ENCODE peak calls at places on chromosomes 1 and 21, in nine cellular contexts. One of them, this sample, is unnamed.

GRCh38 chr1:197774691-197775281 is 494 bp downstream of the DENND1B start:
- DNase-seq in heart right ventricle: peak
- DNase-seq in thoracic aorta: no peak
- DNase-seq in SJSA1: peak
- DNase-seq in neural progenitor cell: peak
- DNase-seq in HL-60: peak
- DNase-seq in GM12865: peak
- DNase-seq in IMR-90: peak
- DNase-seq in fibroblast of the aortic adventitia: peak
- DNase-seq in this sample: no peak

GRCh38 chr1:153945131-153945794 is 1.3 kb downstream of the DENND4B start:
- DNase-seq in heart right ventricle: peak
- DNase-seq in thoracic aorta: no peak
- DNase-seq in SJSA1: no peak
- DNase-seq in neural progenitor cell: peak
- DNase-seq in HL-60: peak
- DNase-seq in GM12865: peak
- DNase-seq in IMR-90: peak
- DNase-seq in fibroblast of the aortic adventitia: peak
- DNase-seq in this sample: no peak

GRCh38 chr1:58620259-58620658 is 43.2 kb upstream of the TACSTD2 start:
- DNase-seq in heart right ventricle: no peak
- DNase-seq in thoracic aorta: no peak
- DNase-seq in SJSA1: no peak
- DNase-seq in neural progenitor cell: peak
- DNase-seq in HL-60: no peak
- DNase-seq in GM12865: no peak
- DNase-seq in IMR-90: no peak
- DNase-seq in fibroblast of the aortic adventitia: no peak
- DNase-seq in this sample: no peak

GRCh38 chr1:112637257-112638108 is 17.9 kb downstream of the CAPZA1 start:
- DNase-seq in heart right ventricle: no peak
- DNase-seq in thoracic aorta: no peak
- DNase-seq in SJSA1: peak
- DNase-seq in neural progenitor cell: no peak
- DNase-seq in HL-60: no peak
- DNase-seq in GM12865: no peak
- DNase-seq in IMR-90: peak
- DNase-seq in fibroblast of the aortic adventitia: peak
- DNase-seq in this sample: no peak

GRCh38 chr1:238608139-238608538 is 717.4 kb upstream of the ZP4 start:
- DNase-seq in heart right ventricle: no peak
- DNase-seq in thoracic aorta: no peak
- DNase-seq in SJSA1: no peak
- DNase-seq in neural progenitor cell: no peak
- DNase-seq in HL-60: no peak
- DNase-seq in GM12865: no peak
- DNase-seq in IMR-90: no peak
- DNase-seq in fibroblast of the aortic adventitia: no peak
- DNase-seq in this sample: no peak

GRCh38 chr1:206470692-206471414 is 577 bp downstream of the IKBKE start:
- DNase-seq in heart right ventricle: no peak
- DNase-seq in thoracic aorta: no peak
- DNase-seq in SJSA1: peak
- DNase-seq in neural progenitor cell: peak
- DNase-seq in HL-60: peak
- DNase-seq in GM12865: peak
- DNase-seq in IMR-90: peak
- DNase-seq in fibroblast of the aortic adventitia: peak
- DNase-seq in this sample: no peak

GRCh38 chr1:110356379-110356778 is 17.2 kb downstream of the RBM15 start:
- DNase-seq in heart right ventricle: no peak
- DNase-seq in thoracic aorta: no peak
- DNase-seq in SJSA1: no peak
- DNase-seq in neural progenitor cell: no peak
- DNase-seq in HL-60: no peak
- DNase-seq in GM12865: no peak
- DNase-seq in IMR-90: no peak
- DNase-seq in fibroblast of the aortic adventitia: no peak
- DNase-seq in this sample: no peak

GRCh38 chr1:234647758-234648157 is 37.8 kb upstream of the IRF2BP2 start:
- DNase-seq in heart right ventricle: no peak
- DNase-seq in thoracic aorta: no peak
- DNase-seq in SJSA1: no peak
- DNase-seq in neural progenitor cell: no peak
- DNase-seq in HL-60: no peak
- DNase-seq in GM12865: peak
- DNase-seq in IMR-90: no peak
- DNase-seq in fibroblast of the aortic adventitia: no peak
- DNase-seq in this sample: no peak

DNA sequence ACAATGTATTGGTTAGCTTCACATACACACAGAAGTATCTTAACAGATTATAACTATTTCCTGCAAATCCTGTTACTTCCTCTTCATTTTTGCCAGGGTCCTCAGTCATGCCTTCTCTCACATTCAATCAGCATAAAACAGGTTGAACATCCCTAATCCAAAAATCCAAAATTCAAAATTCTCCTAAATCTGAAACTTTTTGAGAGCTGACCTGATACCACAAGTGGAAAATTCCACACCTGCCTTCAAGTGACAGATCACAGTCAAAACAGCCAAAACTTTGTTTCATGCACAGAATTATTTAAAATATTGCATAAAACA is 62.9 kb upstream of the FBXO28 start:
- DNase-seq in heart right ventricle: no peak
- DNase-seq in thoracic aorta: no peak
- DNase-seq in SJSA1: no peak
- DNase-seq in neural progenitor cell: no peak
- DNase-seq in HL-60: no peak
- DNase-seq in GM12865: no peak
- DNase-seq in IMR-90: no peak
- DNase-seq in fibroblast of the aortic adventitia: no peak
- DNase-seq in this sample: no peak
- H3K4me3 ChIP-seq in heart right ventricle: no peak
- H3K4me3 ChIP-seq in thoracic aorta: no peak
- H3K4me3 ChIP-seq in SJSA1: no peak
- H3K4me3 ChIP-seq in neural progenitor cell: no peak
- H3K4me3 ChIP-seq in HL-60: no peak
- H3K4me3 ChIP-seq in GM12865: no peak
- H3K4me3 ChIP-seq in IMR-90: no peak
- H3K4me3 ChIP-seq in fibroblast of the aortic adventitia: no peak
- H3K4me3 ChIP-seq in this sample: no peak

GRCh38 chr1:178337091-178337726 is 159.6 kb downstream of the CLEC20A start:
- DNase-seq in heart right ventricle: no peak
- DNase-seq in thoracic aorta: no peak
- DNase-seq in SJSA1: peak
- DNase-seq in neural progenitor cell: no peak
- DNase-seq in HL-60: no peak
- DNase-seq in GM12865: no peak
- DNase-seq in IMR-90: no peak
- DNase-seq in fibroblast of the aortic adventitia: no peak
- DNase-seq in this sample: no peak

GRCh38 chr1:178339834-178340233 is 156.9 kb downstream of the CLEC20A start:
- DNase-seq in heart right ventricle: no peak
- DNase-seq in thoracic aorta: no peak
- DNase-seq in SJSA1: no peak
- DNase-seq in neural progenitor cell: no peak
- DNase-seq in HL-60: no peak
- DNase-seq in GM12865: no peak
- DNase-seq in IMR-90: no peak
- DNase-seq in fibroblast of the aortic adventitia: no peak
- DNase-seq in this sample: no peak

GRCh38 chr1:178345238-178345637 is 151.5 kb downstream of the CLEC20A start:
- DNase-seq in heart right ventricle: no peak
- DNase-seq in thoracic aorta: no peak
- DNase-seq in SJSA1: no peak
- DNase-seq in neural progenitor cell: no peak
- DNase-seq in HL-60: no peak
- DNase-seq in GM12865: no peak
- DNase-seq in IMR-90: no peak
- DNase-seq in fibroblast of the aortic adventitia: no peak
- DNase-seq in this sample: no peak

GRCh38 chr1:178344513-178345077 is 152.2 kb downstream of the CLEC20A start:
- DNase-seq in heart right ventricle: peak
- DNase-seq in thoracic aorta: no peak
- DNase-seq in SJSA1: peak
- DNase-seq in neural progenitor cell: peak
- DNase-seq in HL-60: peak
- DNase-seq in GM12865: peak
- DNase-seq in IMR-90: peak
- DNase-seq in fibroblast of the aortic adventitia: peak
- DNase-seq in this sample: no peak

GRCh38 chr1:178341218-178341956 is 155.4 kb downstream of the CLEC20A start:
- DNase-seq in heart right ventricle: peak
- DNase-seq in thoracic aorta: peak
- DNase-seq in SJSA1: peak
- DNase-seq in neural progenitor cell: peak
- DNase-seq in HL-60: no peak
- DNase-seq in GM12865: no peak
- DNase-seq in IMR-90: peak
- DNase-seq in fibroblast of the aortic adventitia: peak
- DNase-seq in this sample: no peak
- H3K4me3 ChIP-seq in heart right ventricle: peak
- H3K4me3 ChIP-seq in thoracic aorta: peak
- H3K4me3 ChIP-seq in SJSA1: peak
- H3K4me3 ChIP-seq in neural progenitor cell: peak
- H3K4me3 ChIP-seq in HL-60: no peak
- H3K4me3 ChIP-seq in GM12865: no peak
- H3K4me3 ChIP-seq in IMR-90: peak
- H3K4me3 ChIP-seq in fibroblast of the aortic adventitia: peak
- H3K4me3 ChIP-seq in this sample: no peak

GRCh38 chr1:201284636-201285035 is 1.3 kb downstream of the PKP1 start:
- DNase-seq in heart right ventricle: no peak
- DNase-seq in thoracic aorta: no peak
- DNase-seq in SJSA1: no peak
- DNase-seq in neural progenitor cell: no peak
- DNase-seq in HL-60: no peak
- DNase-seq in GM12865: no peak
- DNase-seq in IMR-90: no peak
- DNase-seq in fibroblast of the aortic adventitia: no peak
- DNase-seq in this sample: no peak

GRCh38 chr1:201282216-201282615 is 1.1 kb upstream of the PKP1 start:
- DNase-seq in heart right ventricle: no peak
- DNase-seq in thoracic aorta: no peak
- DNase-seq in SJSA1: no peak
- DNase-seq in neural progenitor cell: no peak
- DNase-seq in HL-60: no peak
- DNase-seq in GM12865: no peak
- DNase-seq in IMR-90: no peak
- DNase-seq in fibroblast of the aortic adventitia: no peak
- DNase-seq in this sample: no peak

GRCh38 chr1:201285846-201286245 is 2.5 kb downstream of the PKP1 start:
- DNase-seq in heart right ventricle: no peak
- DNase-seq in thoracic aorta: no peak
- DNase-seq in SJSA1: no peak
- DNase-seq in neural progenitor cell: no peak
- DNase-seq in HL-60: no peak
- DNase-seq in GM12865: no peak
- DNase-seq in IMR-90: no peak
- DNase-seq in fibroblast of the aortic adventitia: no peak
- DNase-seq in this sample: no peak

GRCh38 chr1:201282931-201283829 is at the start of gene PKP1:
- DNase-seq in heart right ventricle: no peak
- DNase-seq in thoracic aorta: no peak
- DNase-seq in SJSA1: no peak
- DNase-seq in neural progenitor cell: peak
- DNase-seq in HL-60: no peak
- DNase-seq in GM12865: no peak
- DNase-seq in IMR-90: peak
- DNase-seq in fibroblast of the aortic adventitia: no peak
- DNase-seq in this sample: no peak

GRCh38 chr1:201283836-201284553 is 689 bp downstream of the PKP1 start:
- DNase-seq in heart right ventricle: no peak
- DNase-seq in thoracic aorta: no peak
- DNase-seq in SJSA1: no peak
- DNase-seq in neural progenitor cell: no peak
- DNase-seq in HL-60: no peak
- DNase-seq in GM12865: no peak
- DNase-seq in IMR-90: no peak
- DNase-seq in fibroblast of the aortic adventitia: no peak
- DNase-seq in this sample: no peak
- H3K4me3 ChIP-seq in heart right ventricle: peak
- H3K4me3 ChIP-seq in thoracic aorta: peak
- H3K4me3 ChIP-seq in SJSA1: no peak
- H3K4me3 ChIP-seq in neural progenitor cell: no peak
- H3K4me3 ChIP-seq in HL-60: no peak
- H3K4me3 ChIP-seq in GM12865: no peak
- H3K4me3 ChIP-seq in IMR-90: no peak
- H3K4me3 ChIP-seq in fibroblast of the aortic adventitia: no peak
- H3K4me3 ChIP-seq in this sample: no peak

GRCh38 chr21:44285102-44285501 is 574 bp upstream of the AIRE start:
- DNase-seq in heart right ventricle: no peak
- DNase-seq in thoracic aorta: no peak
- DNase-seq in SJSA1: no peak
- DNase-seq in neural progenitor cell: no peak
- DNase-seq in HL-60: no peak
- DNase-seq in GM12865: no peak
- DNase-seq in IMR-90: no peak
- DNase-seq in fibroblast of the aortic adventitia: no peak
- DNase-seq in this sample: no peak

GRCh38 chr21:44283953-44284352 is 1.7 kb upstream of the AIRE start:
- DNase-seq in heart right ventricle: no peak
- DNase-seq in thoracic aorta: no peak
- DNase-seq in SJSA1: no peak
- DNase-seq in neural progenitor cell: no peak
- DNase-seq in HL-60: no peak
- DNase-seq in GM12865: no peak
- DNase-seq in IMR-90: no peak
- DNase-seq in fibroblast of the aortic adventitia: no peak
- DNase-seq in this sample: no peak

GRCh38 chr21:44286716-44287632 is 1.3 kb downstream of the AIRE start:
- DNase-seq in heart right ventricle: no peak
- DNase-seq in thoracic aorta: no peak
- DNase-seq in SJSA1: no peak
- DNase-seq in neural progenitor cell: no peak
- DNase-seq in HL-60: no peak
- DNase-seq in GM12865: no peak
- DNase-seq in IMR-90: no peak
- DNase-seq in fibroblast of the aortic adventitia: no peak
- DNase-seq in this sample: no peak

GRCh38 chr21:44286086-44286715 is 525 bp downstream of the AIRE start:
- DNase-seq in heart right ventricle: no peak
- DNase-seq in thoracic aorta: no peak
- DNase-seq in SJSA1: no peak
- DNase-seq in neural progenitor cell: no peak
- DNase-seq in HL-60: no peak
- DNase-seq in GM12865: no peak
- DNase-seq in IMR-90: no peak
- DNase-seq in fibroblast of the aortic adventitia: no peak
- DNase-seq in this sample: no peak

DNA sequence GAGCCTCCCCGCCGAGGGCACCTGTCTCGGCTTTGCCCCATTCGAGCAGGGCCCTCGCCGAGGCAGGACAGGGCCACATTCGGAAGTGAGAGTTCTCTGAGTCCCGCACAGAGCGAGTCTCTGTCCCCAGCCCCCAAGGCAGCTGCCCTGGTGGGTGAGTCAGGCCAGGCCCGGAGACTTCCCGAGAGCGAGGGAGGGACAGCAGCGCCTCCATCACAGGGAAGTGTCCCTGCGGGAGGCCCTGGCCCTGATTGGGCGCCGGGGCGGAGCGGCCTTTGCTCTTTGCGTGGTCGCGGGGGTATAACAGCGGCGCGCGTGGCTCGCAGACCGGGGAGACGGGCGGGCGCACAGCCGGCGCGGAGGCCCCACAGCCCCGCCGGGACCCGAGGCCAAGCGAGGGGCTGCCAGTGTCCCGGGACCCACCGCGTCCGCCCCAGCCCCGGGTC is at the start of gene AIRE:
- DNase-seq in heart right ventricle: no peak
- DNase-seq in thoracic aorta: no peak
- DNase-seq in SJSA1: no peak
- DNase-seq in neural progenitor cell: peak
- DNase-seq in HL-60: no peak
- DNase-seq in GM12865: no peak
- DNase-seq in IMR-90: peak
- DNase-seq in fibroblast of the aortic adventitia: no peak
- DNase-seq in this sample: no peak
- H3K4me3 ChIP-seq in heart right ventricle: peak
- H3K4me3 ChIP-seq in thoracic aorta: no peak
- H3K4me3 ChIP-seq in SJSA1: peak
- H3K4me3 ChIP-seq in neural progenitor cell: peak
- H3K4me3 ChIP-seq in HL-60: no peak
- H3K4me3 ChIP-seq in GM12865: no peak
- H3K4me3 ChIP-seq in IMR-90: no peak
- H3K4me3 ChIP-seq in fibroblast of the aortic adventitia: no peak
- H3K4me3 ChIP-seq in this sample: no peak

This sample was measured in GM12864.